ENCODE peak calls at places on chromosomes 5 and 9, in eight cellular contexts. G is NCI-H2171 treated with DMSO at 0.1 percent for 48 hours, U is lower leg skin, W is posterior vena cava, P is frontal cortex, H is pons, Y is endothelial cell, M is NAMALWA. V is an unnamed sample.

GRCh38 chr5:128674837-128675446 is 136.9 kb upstream of the FBN2 start:
- DNase-seq in U (no peak), Y (peak; percentile 60), G (no peak), W (no peak), M (peak; percentile 66), H (no peak), P (no peak), V (peak; percentile 12)

GRCh38 chr5:61301820-61302563 is 30.1 kb upstream of the ZSWIM6 start:
- DNase-seq in M (no peak), G (no peak), H (peak; percentile 48), Y (no peak), W (peak; percentile 90), P (no peak), U (peak; percentile 47), V (peak; percentile 92)

GRCh38 chr5:32020271-32020670 is 153.8 kb downstream of the GOLPH3 start:
- DNase-seq in W (no peak), P (no peak), H (no peak), Y (no peak), U (no peak), M (peak; percentile 69), G (no peak), V (no peak)

GRCh38 chr9:110178281-110178680 is 29.7 kb downstream of the C9orf152 start:
- DNase-seq in U (no peak), P (no peak), H (no peak), W (no peak), G (no peak), M (no peak), Y (no peak), V (no peak)

GRCh38 chr9:123395276-123396006 is 39.4 kb downstream of the CRB2 start:
- DNase-seq in Y (no peak), G (peak; percentile 97), U (no peak), P (no peak), M (peak; percentile 39), W (no peak), H (no peak), V (no peak)

GRCh38 chr5:104611419-104611818 is 1048.8 kb upstream of the NUDT12 start:
- DNase-seq in H (no peak), M (no peak), W (no peak), P (no peak), Y (no peak), G (no peak), U (no peak), V (no peak)

GRCh38 chr5:151198861-151199260 is 25.0 kb downstream of the CCDC69 start:
- DNase-seq in P (no peak), M (no peak), H (no peak), U (no peak), W (peak; percentile 29), G (no peak), Y (no peak), V (no peak)

GRCh38 chr5:138974227-138975063 is 99.3 kb upstream of the LRRTM2 start:
- DNase-seq in W (peak; percentile 89), U (peak; percentile 41), Y (no peak), M (no peak), H (peak; percentile 83), P (no peak), G (no peak), V (no peak)

GRCh38 chr9:97514531-97514930 is 13.1 kb downstream of the TMOD1 start:
- DNase-seq in U (no peak), P (no peak), W (no peak), H (no peak), G (no peak), Y (peak; percentile 15), M (no peak), V (no peak)

GRCh38 chr9:92686954-92687353 is 17.0 kb upstream of the IPPK start:
- DNase-seq in G (no peak), U (no peak), W (no peak), P (no peak), Y (no peak), H (no peak), M (peak; percentile 61), V (no peak)

GRCh38 chr9:86485359-86485758 is 131.1 kb upstream of the TUT7 start:
- DNase-seq in W (no peak), U (no peak), M (no peak), P (no peak), H (no peak), Y (no peak), G (no peak), V (no peak)

GRCh38 chr5:98999631-99000030 is 70.8 kb upstream of the CHD1 start:
- DNase-seq in M (no peak), Y (no peak), P (no peak), U (no peak), H (no peak), G (no peak), W (no peak), V (no peak)